ENCODE peak calls at places on chromosomes 7 and 10, in five cellular contexts. B, R, D, X and P are unnamed samples.

GRCh38 chr7:146115665-146116451 is 743 bp upstream of the CNTNAP2 start:
- DNase-seq in B (peak), R (peak), D (no peak), X (peak), P (peak)

GRCh38 chr10:21502371-21502765 is 23.1 kb downstream of the SKIDA1 start:
- DNase-seq in D (no peak), B (peak), X (no peak), R (no peak), P (no peak)

GRCh38 chr7:75813084-75813483 is 522 bp downstream of the CCL24 start:
- DNase-seq in X (no peak), B (no peak), R (no peak), D (no peak), P (no peak)

GRCh38 chr10:132913559-132914115 is 28.7 kb downstream of the CFAP46 start:
- DNase-seq in X (no peak), R (no peak), B (no peak), D (no peak), P (no peak)

GRCh38 chr7:16627236-16627635 is 18.3 kb downstream of the ANKMY2 start:
- DNase-seq in R (no peak), B (no peak), D (no peak), X (peak), P (no peak)

GRCh38 chr10:59387951-59388431 is 25.6 kb upstream of the FAM13C start:
- DNase-seq in R (peak), B (peak), D (no peak), X (peak), P (peak)

GRCh38 chr7:78198756-78199155 is 400.2 kb downstream of the PHTF2 start:
- DNase-seq in X (no peak), R (no peak), B (no peak), D (no peak), P (no peak)

GRCh38 chr7:22663319-22663718 is 63.7 kb upstream of the IL6 start:
- DNase-seq in X (no peak), B (no peak), D (no peak), R (no peak), P (peak)

GRCh38 chr10:132593900-132594876 is 56.6 kb downstream of the INPP5A start:
- DNase-seq in B (no peak), X (no peak), R (no peak), D (no peak), P (no peak)

GRCh38 chr10:30708234-30708633 is 78.7 kb upstream of the LYZL2 start:
- DNase-seq in X (no peak), B (no peak), D (no peak), R (no peak), P (no peak)

GRCh38 chr10:30709700-30710358 is 80.3 kb upstream of the LYZL2 start:
- DNase-seq in R (no peak), X (no peak), B (no peak), D (no peak), P (no peak)

GRCh38 chr10:30705625-30706149 is 76.1 kb upstream of the LYZL2 start:
- DNase-seq in X (no peak), D (no peak), R (no peak), B (no peak), P (no peak)

GRCh38 chr10:30705086-30705624 is 75.6 kb upstream of the LYZL2 start:
- DNase-seq in D (no peak), B (no peak), X (no peak), R (no peak), P (no peak)

GRCh38 chr10:30709229-30709628 is 79.7 kb upstream of the LYZL2 start:
- DNase-seq in R (no peak), X (no peak), D (no peak), B (no peak), P (no peak)
- TF ChIP-seq CTCF in R (no peak), X (peak), D (no peak), B (no peak), P (no peak)

GRCh38 chr10:110642980-110643655 is 1.0 kb upstream of the RBM20 start:
- DNase-seq in D (no peak), R (no peak), B (peak), X (no peak), P (no peak)

GRCh38 chr10:110646417-110647135 is 2.4 kb downstream of the RBM20 start:
- DNase-seq in X (no peak), B (no peak), D (no peak), R (no peak), P (no peak)

GRCh38 chr10:110644598-110645462 is 694 bp downstream of the RBM20 start:
- DNase-seq in R (no peak), D (no peak), X (no peak), B (peak), P (no peak)

GRCh38 chr10:110642204-110642979 is 1.7 kb upstream of the RBM20 start:
- DNase-seq in B (no peak), X (no peak), R (no peak), D (no peak), P (no peak)

DNA sequence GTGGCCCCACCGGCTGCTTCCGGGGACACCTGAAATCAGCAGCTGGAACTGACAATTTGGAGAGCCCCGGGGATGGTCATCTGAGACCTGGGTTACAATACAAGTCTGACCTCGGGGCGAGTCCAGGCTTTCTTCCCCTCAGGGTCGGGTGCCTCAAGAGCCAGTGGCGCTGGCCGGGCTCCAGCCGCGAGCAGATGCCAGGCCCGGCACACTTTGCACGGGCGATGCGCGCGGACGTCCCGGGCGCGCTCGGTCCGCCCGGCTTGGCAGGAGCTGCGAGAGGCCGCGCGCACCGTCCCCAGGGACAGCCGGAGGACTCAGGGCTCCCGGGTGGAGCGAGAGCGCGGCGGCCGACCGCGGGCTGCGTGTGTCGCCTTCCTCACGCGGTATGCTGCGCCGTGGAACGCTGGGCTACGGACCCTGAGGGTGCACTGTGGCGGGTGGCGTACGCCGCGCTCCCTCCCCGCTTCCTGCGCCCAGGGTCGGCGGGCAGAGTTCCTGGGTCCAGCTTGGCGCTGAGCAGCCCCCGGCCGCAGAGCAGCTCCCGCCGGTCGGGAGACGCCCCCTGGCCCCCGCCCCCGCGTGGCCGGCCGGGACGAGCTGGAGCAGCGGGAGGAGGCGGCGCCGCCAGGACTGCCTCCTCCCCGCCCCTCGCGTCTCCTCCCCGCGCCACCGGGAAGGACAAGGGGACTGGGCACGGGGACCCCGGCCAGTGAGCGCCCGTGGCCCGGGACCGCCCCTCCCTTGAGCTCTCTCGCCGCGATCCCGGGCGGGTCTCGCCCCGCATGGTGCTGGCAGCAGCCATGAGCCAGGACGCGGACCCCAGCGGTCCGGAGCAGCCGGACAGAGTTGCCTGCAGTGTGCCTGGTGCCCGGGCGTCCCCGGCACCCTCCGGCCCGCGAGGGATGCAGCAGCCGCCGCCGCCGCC is at the start of gene RBM20:
- DNase-seq in B (peak), R (peak), X (peak), D (no peak), P (peak)
- H3K4me3 ChIP-seq in B (peak), R (peak), X (peak), D (peak), P (peak)

GRCh38 chr7:47893238-47893637 is 55.0 kb downstream of the PKD1L1 start:
- DNase-seq in X (no peak), B (peak), R (no peak), D (no peak), P (no peak)
- TF ChIP-seq CTCF in X (peak), B (peak), R (no peak), D (peak), P (peak)

DNA sequence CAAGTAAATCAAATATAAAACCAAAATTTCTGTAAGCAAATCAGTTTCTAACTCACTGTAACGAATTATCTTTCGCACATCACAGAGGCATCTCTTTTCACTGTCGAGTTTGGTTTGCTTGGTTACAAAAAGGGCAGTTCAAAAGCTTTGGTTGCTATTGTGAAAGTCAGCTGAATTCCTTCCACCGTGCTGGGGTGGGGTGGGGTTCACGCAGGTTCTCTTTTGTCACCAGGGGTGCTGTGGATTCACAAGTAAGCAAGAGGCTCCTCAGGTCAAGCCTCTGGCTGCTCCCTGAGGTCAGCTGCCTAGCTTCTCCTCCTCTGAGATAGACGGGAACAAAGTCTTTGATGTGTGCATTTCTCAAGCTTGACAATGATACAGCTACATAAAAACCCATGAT is 47.7 kb downstream of the EGFR start:
- DNase-seq in X (no peak), R (no peak), D (peak), B (peak), P (peak)
- H3K4me3 ChIP-seq in X (no peak), R (no peak), D (peak), B (no peak), P (no peak)